ENCODE peak calls at places on chromosome 2, in four cellular contexts. W is NCI-H524; J is activated T-cell treated with anti-CD3 and anti-CD28 coated beads, Interleukin-2, amount 50 U/mL, for 72 hours; E is IMR-90. Y is an unnamed sample.
A peak's percentile ranks its signal among the peaks of the same experiment; 100 is the strongest.

GRCh38 chr2:151053661-151053990 is 208.0 kb downstream of the RBM43 start:
- DNase-seq in W (no peak), J (no peak), E (no peak), Y (no peak)

GRCh38 chr2:108257757-108258331 is 18.1 kb downstream of the SULT1C3 start:
- DNase-seq in W (no peak), J (no peak), E (peak; percentile 33), Y (no peak)

GRCh38 chr2:230980468-230980867 is 15.5 kb upstream of the SPATA3 start:
- DNase-seq in W (no peak), J (no peak), E (no peak), Y (no peak)

GRCh38 chr2:237968048-237968862 is 1.4 kb downstream of the UBE2F start:
- DNase-seq in W (no peak), J (peak; percentile 59), E (peak; percentile 71), Y (peak; percentile 87)

GRCh38 chr2:168529900-168530561 is 74.0 kb downstream of the CERS6 start:
- DNase-seq in W (no peak), J (no peak), E (no peak), Y (no peak)

GRCh38 chr2:46719499-46719898 is 196.1 kb downstream of the MCFD2 start:
- DNase-seq in W (no peak), J (no peak), E (peak; percentile 91), Y (no peak)

GRCh38 chr2:165573534-165574461 is 104.3 kb downstream of the CSRNP3 start:
- DNase-seq in W (peak; percentile 90), J (no peak), E (no peak), Y (no peak)

GRCh38 chr2:143513081-143513480 is 383.9 kb downstream of the ARHGAP15 start:
- DNase-seq in W (peak; percentile 38), J (no peak), E (peak; percentile 75), Y (peak; percentile 24)

GRCh38 chr2:70528921-70529320 is 24.7 kb downstream of the TGFA start:
- DNase-seq in W (no peak), J (no peak), E (no peak), Y (no peak)

GRCh38 chr2:184598313-184599053 is at the start of gene ZNF804A:
- DNase-seq in W (peak; percentile 56), J (peak; percentile 21), E (peak; percentile 52), Y (peak; percentile 86)

GRCh38 chr2:127226520-127227263 is 6.6 kb upstream of the CYP27C1 start:
- DNase-seq in W (no peak), J (peak; percentile 73), E (peak; percentile 95), Y (peak; percentile 59)

GRCh38 chr2:172311921-172312345 is 115.5 kb upstream of the ITGA6 start:
- DNase-seq in W (no peak), J (no peak), E (no peak), Y (no peak)

GRCh38 chr2:216918088-216918680 is 58.3 kb upstream of the TNP1 start:
- DNase-seq in W (no peak), J (no peak), E (peak; percentile 90), Y (no peak)

GRCh38 chr2:237299897-237300296 is 114.1 kb downstream of the COL6A3 start:
- DNase-seq in W (peak; percentile 76), J (no peak), E (peak; percentile 99), Y (no peak)

GRCh38 chr2:88220733-88221132 is 50.6 kb downstream of the THNSL2 start:
- DNase-seq in W (peak; percentile 65), J (no peak), E (no peak), Y (no peak)

GRCh38 chr2:64207573-64207972 is 63.4 kb upstream of the PELI1 start:
- DNase-seq in W (no peak), J (no peak), E (no peak), Y (no peak)

GRCh38 chr2:7915302-7916200 is 766.3 kb upstream of the ID2 start:
- DNase-seq in W (peak; percentile 18), J (no peak), E (peak; percentile 9), Y (no peak)

GRCh38 chr2:102061962-102062795 is 70.4 kb downstream of the IL1R2 start:
- DNase-seq in W (no peak), J (peak; percentile 49), E (peak; percentile 78), Y (no peak)

GRCh38 chr2:96869824-96870630 is at the start of gene SEMA4C:
- DNase-seq in W (no peak), J (peak; percentile 52), E (no peak), Y (peak; percentile 82)

GRCh38 chr2:63257473-63257872 is 206.8 kb downstream of the OTX1 start:
- DNase-seq in W (no peak), J (no peak), E (no peak), Y (peak; percentile 20)

GRCh38 chr2:99881901-99882591 is 260.3 kb downstream of the AFF3 start:
- DNase-seq in W (no peak), J (no peak), E (peak; percentile 95), Y (no peak)

GRCh38 chr2:119338826-119339561 is 27.6 kb downstream of the C2orf76 start:
- DNase-seq in W (no peak), J (peak; percentile 12), E (no peak), Y (peak; percentile 81)

GRCh38 chr2:120118018-120118417 is 105.1 kb downstream of the EPB41L5 start:
- DNase-seq in W (no peak), J (no peak), E (no peak), Y (no peak)

GRCh38 chr2:65477590-65477989 is 45.2 kb upstream of the SPRED2 start:
- DNase-seq in W (no peak), J (no peak), E (no peak), Y (no peak)

GRCh38 chr2:147425437-147426038 is 419.3 kb upstream of the ACVR2A start:
- DNase-seq in W (no peak), J (no peak), E (no peak), Y (no peak)

GRCh38 chr2:64753384-64753783 is 99.7 kb upstream of the SERTAD2 start:
- DNase-seq in W (no peak), J (no peak), E (no peak), Y (no peak)

GRCh38 chr2:42339191-42339912 is 21.7 kb downstream of the COX7A2L start:
- DNase-seq in W (peak; percentile 50), J (no peak), E (no peak), Y (no peak)

GRCh38 chr2:96267159-96267971 is 1.3 kb downstream of the CIAO1 start:
- DNase-seq in W (peak; percentile 18), J (peak; percentile 71), E (peak; percentile 37), Y (peak; percentile 45)

GRCh38 chr2:105139556-105140236 is 101.8 kb downstream of the MRPS9 start:
- DNase-seq in W (no peak), J (no peak), E (no peak), Y (no peak)

GRCh38 chr2:189799531-189799930 is 15.3 kb downstream of the PMS1 start:
- DNase-seq in W (no peak), J (no peak), E (peak; percentile 83), Y (no peak)

GRCh38 chr2:218216674-218217365 is at the start of gene ARPC2:
- DNase-seq in W (peak; percentile 77), J (peak; percentile 96), E (peak; percentile 97), Y (peak; percentile 92)

GRCh38 chr2:234536218-234536989 is 39.5 kb upstream of the ARL4C start:
- DNase-seq in W (peak; percentile 79), J (no peak), E (no peak), Y (no peak)

GRCh38 chr2:206378835-206379234 is 64.5 kb upstream of the ADAM23 start:
- DNase-seq in W (no peak), J (no peak), E (peak; percentile 40), Y (no peak)

GRCh38 chr2:9708683-9709538 is 78.1 kb upstream of the YWHAQ start:
- DNase-seq in W (no peak), J (peak; percentile 68), E (no peak), Y (peak; percentile 49)

Y was measured in GM20000.